ENCODE peak calls at places on chromosomes 2 and 18, in four cellular contexts. Y, S, A and F are unnamed samples. For H3K4me1, the result is how much of the 10 kb centered on the place peaks cover.

GRCh38 chr18:48707636-48708296 is 168.9 kb downstream of the CTIF start:
- DNase-seq in Y (no peak), S (no peak), A (no peak), F (no peak)

GRCh38 chr2:80303006-80303741 is 1.4 kb downstream of the LRRTM1 start:
- DNase-seq in Y (no peak), S (no peak), A (peak), F (peak)

GRCh38 chr18:36648803-36649202 is 180.0 kb downstream of the TPGS2 start:
- DNase-seq in Y (no peak), S (no peak), A (no peak), F (no peak)

GRCh38 chr2:96154506-96155380 is 9.5 kb upstream of the DUSP2 start:
- DNase-seq in Y (no peak), S (no peak), A (no peak), F (no peak)

GRCh38 chr18:5294113-5294617 is 1.4 kb downstream of the ZBTB14 start:
- DNase-seq in Y (no peak), S (no peak), A (no peak), F (peak)

GRCh38 chr18:67672142-67672541 is 155.6 kb upstream of the DSEL start:
- DNase-seq in Y (no peak), S (no peak), A (no peak), F (no peak)

GRCh38 chr2:199223791-199224190 is 233.9 kb downstream of the SATB2 start:
- DNase-seq in Y (no peak), S (peak), A (no peak), F (peak)

GRCh38 chr2:229520582-229521221 is 193.7 kb downstream of the DNER start:
- DNase-seq in Y (no peak), S (no peak), A (peak), F (no peak)

GRCh38 chr2:199979841-199980628 is 24.7 kb downstream of the MAIP1 start:
- DNase-seq in Y (peak), S (peak), A (peak), F (peak)

GRCh38 chr2:205800804-205801203 is 118.5 kb downstream of the NRP2 start:
- DNase-seq in Y (no peak), S (no peak), A (peak), F (peak)

GRCh38 chr2:239817011-239817490 is 208.1 kb downstream of the NDUFA10 start:
- DNase-seq in Y (no peak), S (no peak), A (no peak), F (no peak)

GRCh38 chr2:7043689-7044088 is 126.5 kb downstream of the RNF144A start:
- DNase-seq in Y (peak), S (no peak), A (no peak), F (peak)

GRCh38 chr2:176729706-176730569 is 460.7 kb downstream of the MTX2 start:
- DNase-seq in Y (peak), S (no peak), A (peak), F (peak)

GRCh38 chr2:140597836-140598235 is 1533.0 kb downstream of the LRP1B start:
- DNase-seq in Y (no peak), S (no peak), A (no peak), F (no peak)

DNA sequence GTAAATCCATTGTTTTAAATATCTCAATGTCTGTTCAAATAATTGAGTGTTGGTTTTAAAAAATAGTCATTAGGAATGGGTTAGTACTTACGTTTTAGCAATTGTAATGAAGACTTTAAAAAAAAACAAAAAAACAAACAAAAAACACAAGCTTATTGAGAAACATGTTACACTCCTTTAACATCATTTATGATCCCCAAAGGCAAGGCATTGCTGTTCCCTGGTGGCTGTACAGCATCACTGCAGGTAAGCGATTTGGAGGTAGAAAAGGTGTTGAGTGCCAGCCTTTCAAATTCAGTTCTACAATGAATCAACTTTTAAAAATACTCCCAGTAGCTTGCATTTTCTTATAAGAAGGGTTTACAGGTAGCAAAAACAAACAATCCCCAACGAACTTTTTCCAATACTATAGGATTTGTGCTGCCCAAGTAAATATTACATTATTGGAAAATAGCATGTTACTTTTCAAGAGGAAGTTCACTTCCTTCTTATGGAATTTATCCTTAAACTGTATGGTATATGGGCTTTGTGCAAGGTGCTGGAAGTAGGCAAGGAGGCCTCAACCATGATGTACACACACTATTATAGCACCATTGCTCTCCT is 27.5 kb downstream of the CNRIP1 start:
- DNase-seq in Y (peak), S (peak), A (no peak), F (peak)
- H3K4me1 ChIP-seq in Y (under half), S (under half), A (under half), F (under half)

GRCh38 chr18:9109523-9109922 is 7.0 kb downstream of the NDUFV2 start:
- DNase-seq in Y (peak), S (no peak), A (no peak), F (peak)
- H3K4me1 ChIP-seq in Y (half or more), S (half or more), A (under half), F (under half)

GRCh38 chr2:219469186-219469724 is 29.4 kb upstream of the GMPPA start:
- DNase-seq in Y (peak), S (peak), A (peak), F (peak)

GRCh38 chr2:219472629-219473187 is 26.0 kb upstream of the GMPPA start:
- DNase-seq in Y (no peak), S (no peak), A (no peak), F (no peak)

GRCh38 chr2:219470429-219470828 is 28.3 kb upstream of the GMPPA start:
- DNase-seq in Y (no peak), S (no peak), A (no peak), F (no peak)

GRCh38 chr2:219473511-219473910 is 25.2 kb upstream of the GMPPA start:
- DNase-seq in Y (no peak), S (no peak), A (no peak), F (no peak)

GRCh38 chr2:219471476-219472371 is 27.0 kb upstream of the GMPPA start:
- DNase-seq in Y (no peak), S (no peak), A (no peak), F (no peak)
- H3K4me1 ChIP-seq in Y (under half), S (under half), A (under half), F (under half)

GRCh38 chr2:38661306-38661705 is 4.6 kb upstream of the GALM start:
- DNase-seq in Y (no peak), S (no peak), A (no peak), F (no peak)
- H3K4me1 ChIP-seq in Y (under half), S (under half), A (under half), F (under half)

GRCh38 chr2:164836907-164837306 is 4.7 kb downstream of the COBLL1 start:
- DNase-seq in Y (no peak), S (no peak), A (no peak), F (no peak)

GRCh38 chr2:164839914-164840457 is 1.6 kb downstream of the COBLL1 start:
- DNase-seq in Y (peak), S (peak), A (no peak), F (peak)

GRCh38 chr2:164840458-164840929 is 1.1 kb downstream of the COBLL1 start:
- DNase-seq in Y (peak), S (peak), A (peak), F (no peak)

GRCh38 chr2:164835302-164835701 is 6.3 kb downstream of the COBLL1 start:
- DNase-seq in Y (no peak), S (no peak), A (no peak), F (no peak)

GRCh38 chr2:164837807-164838206 is 3.8 kb downstream of the COBLL1 start:
- DNase-seq in Y (no peak), S (no peak), A (no peak), F (no peak)
- H3K4me1 ChIP-seq in Y (under half), S (half or more), A (under half), F (under half)